ENCODE peak calls at places on chromosomes 1 and 21, in ten cellular contexts. N, J, M, V, X, D, B, K, E and H are unnamed samples.

GRCh38 chr1:79373481-79374132 is 367.1 kb upstream of the ADGRL4 start:
- DNase-seq in N (no peak), J (no peak), M (no peak), V (peak), X (no peak), D (no peak), B (no peak), K (no peak), E (no peak), H (no peak)

GRCh38 chr1:111538343-111539035 is 35.1 kb upstream of the ADORA3 start:
- DNase-seq in N (peak), J (no peak), M (no peak), V (no peak), X (no peak), D (no peak), B (no peak), K (no peak), E (no peak), H (no peak)

GRCh38 chr1:182257369-182258063 is 134.1 kb downstream of the GLUL start:
- DNase-seq in N (no peak), J (no peak), M (no peak), V (no peak), X (no peak), D (no peak), B (no peak), K (no peak), E (no peak), H (no peak)

GRCh38 chr1:21451981-21452411 is 12.1 kb downstream of the NBPF3 start:
- DNase-seq in N (no peak), J (no peak), M (no peak), V (no peak), X (no peak), D (no peak), B (no peak), K (no peak), E (no peak), H (no peak)

GRCh38 chr1:32828341-32828740 is 10.9 kb downstream of the S100PBP start:
- DNase-seq in N (peak), J (no peak), M (no peak), V (no peak), X (no peak), D (no peak), B (no peak), K (no peak), E (no peak), H (no peak)

GRCh38 chr1:243493156-243494129 is 237.6 kb downstream of the SDCCAG8 start:
- DNase-seq in N (no peak), J (no peak), M (no peak), V (no peak), X (no peak), D (no peak), B (peak), K (no peak), E (no peak), H (no peak)

GRCh38 chr21:40176732-40177131 is 309.5 kb downstream of the PCP4 start:
- DNase-seq in N (no peak), J (no peak), M (no peak), V (peak), X (no peak), D (no peak), B (no peak), K (no peak), E (no peak), H (no peak)

GRCh38 chr1:115429884-115430283 is 91.8 kb upstream of the NGF start:
- DNase-seq in N (no peak), J (no peak), M (no peak), V (no peak), X (no peak), D (no peak), B (no peak), K (no peak), E (no peak), H (no peak)

GRCh38 chr1:35763211-35763610 is 6.6 kb downstream of the CLSPN start:
- DNase-seq in N (no peak), J (no peak), M (no peak), V (no peak), X (no peak), D (no peak), B (no peak), K (no peak), E (no peak), H (no peak)

GRCh38 chr1:30407030-30407861 is 316.1 kb downstream of the MATN1 start:
- DNase-seq in N (no peak), J (peak), M (no peak), V (no peak), X (no peak), D (peak), B (no peak), K (no peak), E (no peak), H (no peak)

GRCh38 chr1:200364831-200365230 is 45.0 kb downstream of the ZNF281 start:
- DNase-seq in N (no peak), J (no peak), M (no peak), V (no peak), X (no peak), D (no peak), B (no peak), K (no peak), E (no peak), H (no peak)

GRCh38 chr21:45471229-45472052 is 66.5 kb downstream of the COL18A1 start:
- DNase-seq in N (peak), J (no peak), M (no peak), V (no peak), X (no peak), D (no peak), B (no peak), K (no peak), E (peak), H (no peak)

GRCh38 chr1:213714645-213715044 is 273.1 kb upstream of the PROX1 start:
- DNase-seq in N (no peak), J (no peak), M (no peak), V (no peak), X (no peak), D (no peak), B (no peak), K (no peak), E (no peak), H (no peak)

GRCh38 chr1:21689531-21690165 is 20.5 kb upstream of the RAP1GAP start:
- DNase-seq in N (no peak), J (no peak), M (no peak), V (no peak), X (no peak), D (no peak), B (no peak), K (no peak), E (no peak), H (no peak)

GRCh38 chr1:58727363-58727762 is 27.5 kb upstream of the MYSM1 start:
- DNase-seq in N (peak), J (no peak), M (no peak), V (no peak), X (no peak), D (no peak), B (no peak), K (no peak), E (no peak), H (no peak)